ENCODE peak calls at places on chromosomes 13 and 19, in five cellular contexts. One of them, this sample, is unnamed.

GRCh38 chr13:82719987-82720386 is 1162.3 kb downstream of the SLITRK1 start:
- DNase-seq in endodermal cell: no peak
- DNase-seq in foreskin fibroblast: no peak
- DNase-seq in cardiac fibroblast: no peak
- DNase-seq in fibroblast of pulmonary artery: no peak
- DNase-seq in this sample: no peak

GRCh38 chr19:7692417-7693088 is 9.4 kb downstream of the FCER2 start:
- DNase-seq in endodermal cell: no peak
- DNase-seq in foreskin fibroblast: no peak
- DNase-seq in cardiac fibroblast: no peak
- DNase-seq in fibroblast of pulmonary artery: no peak
- DNase-seq in this sample: no peak

GRCh38 chr13:107459430-107459829 is 755.9 kb downstream of the LIG4 start:
- DNase-seq in endodermal cell: no peak
- DNase-seq in foreskin fibroblast: no peak
- DNase-seq in cardiac fibroblast: peak
- DNase-seq in fibroblast of pulmonary artery: peak
- DNase-seq in this sample: no peak

GRCh38 chr13:26133286-26133685 is 81.5 kb upstream of the SHISA2 start:
- DNase-seq in endodermal cell: no peak
- DNase-seq in foreskin fibroblast: no peak
- DNase-seq in cardiac fibroblast: peak
- DNase-seq in fibroblast of pulmonary artery: peak
- DNase-seq in this sample: no peak

GRCh38 chr13:91498298-91498697 is 99.9 kb downstream of the GPC5 start:
- DNase-seq in endodermal cell: no peak
- DNase-seq in foreskin fibroblast: no peak
- DNase-seq in cardiac fibroblast: no peak
- DNase-seq in fibroblast of pulmonary artery: no peak
- DNase-seq in this sample: no peak

GRCh38 chr13:34076943-34077703 is 259.2 kb downstream of the RFC3 start:
- DNase-seq in endodermal cell: no peak
- DNase-seq in foreskin fibroblast: peak
- DNase-seq in cardiac fibroblast: peak
- DNase-seq in fibroblast of pulmonary artery: peak
- DNase-seq in this sample: peak

GRCh38 chr19:18306903-18307681 is 15.8 kb downstream of the LSM4 start:
- DNase-seq in endodermal cell: peak
- DNase-seq in foreskin fibroblast: no peak
- DNase-seq in cardiac fibroblast: no peak
- DNase-seq in fibroblast of pulmonary artery: no peak
- DNase-seq in this sample: no peak

GRCh38 chr13:57624565-57625435 is 6.7 kb upstream of the PCDH17 start:
- DNase-seq in endodermal cell: peak
- DNase-seq in foreskin fibroblast: no peak
- DNase-seq in cardiac fibroblast: peak
- DNase-seq in fibroblast of pulmonary artery: peak
- DNase-seq in this sample: peak

GRCh38 chr13:49323344-49323743 is 75.6 kb downstream of the CDADC1 start:
- DNase-seq in endodermal cell: no peak
- DNase-seq in foreskin fibroblast: no peak
- DNase-seq in cardiac fibroblast: no peak
- DNase-seq in fibroblast of pulmonary artery: no peak
- DNase-seq in this sample: no peak

GRCh38 chr19:3132971-3133792 is 2.7 kb upstream of the GNA15 start:
- DNase-seq in endodermal cell: peak
- DNase-seq in foreskin fibroblast: peak
- DNase-seq in cardiac fibroblast: peak
- DNase-seq in fibroblast of pulmonary artery: peak
- DNase-seq in this sample: no peak

GRCh38 chr13:110017379-110017778 is 231.0 kb upstream of the IRS2 start:
- DNase-seq in endodermal cell: peak
- DNase-seq in foreskin fibroblast: peak
- DNase-seq in cardiac fibroblast: peak
- DNase-seq in fibroblast of pulmonary artery: peak
- DNase-seq in this sample: peak

GRCh38 chr19:6229951-6230712 is 49.6 kb downstream of the MLLT1 start:
- DNase-seq in endodermal cell: no peak
- DNase-seq in foreskin fibroblast: no peak
- DNase-seq in cardiac fibroblast: no peak
- DNase-seq in fibroblast of pulmonary artery: no peak
- DNase-seq in this sample: no peak

GRCh38 chr13:47463726-47464125 is 537.3 kb downstream of the SUCLA2 start:
- DNase-seq in endodermal cell: peak
- DNase-seq in foreskin fibroblast: no peak
- DNase-seq in cardiac fibroblast: peak
- DNase-seq in fibroblast of pulmonary artery: peak
- DNase-seq in this sample: peak

GRCh38 chr19:2594319-2594718 is 108.2 kb downstream of the GNG7 start:
- DNase-seq in endodermal cell: no peak
- DNase-seq in foreskin fibroblast: no peak
- DNase-seq in cardiac fibroblast: no peak
- DNase-seq in fibroblast of pulmonary artery: no peak
- DNase-seq in this sample: no peak

GRCh38 chr13:21800847-21801616 is 130.2 kb downstream of the FGF9 start:
- DNase-seq in endodermal cell: no peak
- DNase-seq in foreskin fibroblast: no peak
- DNase-seq in cardiac fibroblast: no peak
- DNase-seq in fibroblast of pulmonary artery: no peak
- DNase-seq in this sample: no peak

GRCh38 chr19:36113895-36114762 is 546 bp downstream of the POLR2I start:
- DNase-seq in endodermal cell: peak
- DNase-seq in foreskin fibroblast: peak
- DNase-seq in cardiac fibroblast: peak
- DNase-seq in fibroblast of pulmonary artery: peak
- DNase-seq in this sample: peak

GRCh38 chr19:2766594-2767372 is 16.3 kb downstream of the SGTA start:
- DNase-seq in endodermal cell: no peak
- DNase-seq in foreskin fibroblast: no peak
- DNase-seq in cardiac fibroblast: no peak
- DNase-seq in fibroblast of pulmonary artery: no peak
- DNase-seq in this sample: no peak

GRCh38 chr19:4524808-4525562 is 6.7 kb upstream of the PLIN4 start:
- DNase-seq in endodermal cell: peak
- DNase-seq in foreskin fibroblast: no peak
- DNase-seq in cardiac fibroblast: peak
- DNase-seq in fibroblast of pulmonary artery: peak
- DNase-seq in this sample: peak

GRCh38 chr19:944171-944567 is 18.3 kb downstream of the ARID3A start:
- DNase-seq in endodermal cell: no peak
- DNase-seq in foreskin fibroblast: no peak
- DNase-seq in cardiac fibroblast: peak
- DNase-seq in fibroblast of pulmonary artery: peak
- DNase-seq in this sample: no peak

GRCh38 chr19:6739884-6740588 is 556 bp downstream of the TRIP10 start:
- DNase-seq in endodermal cell: peak
- DNase-seq in foreskin fibroblast: no peak
- DNase-seq in cardiac fibroblast: no peak
- DNase-seq in fibroblast of pulmonary artery: no peak
- DNase-seq in this sample: peak

GRCh38 chr13:37869756-37870488 is at the start of gene TRPC4:
- DNase-seq in endodermal cell: peak
- DNase-seq in foreskin fibroblast: peak
- DNase-seq in cardiac fibroblast: peak
- DNase-seq in fibroblast of pulmonary artery: peak
- DNase-seq in this sample: peak

GRCh38 chr13:98313938-98314292 is 136.8 kb upstream of the RNF113B start:
- DNase-seq in endodermal cell: no peak
- DNase-seq in foreskin fibroblast: no peak
- DNase-seq in cardiac fibroblast: no peak
- DNase-seq in fibroblast of pulmonary artery: no peak
- DNase-seq in this sample: no peak

GRCh38 chr19:13796301-13797057 is 1.2 kb downstream of the ZSWIM4 start:
- DNase-seq in endodermal cell: peak
- DNase-seq in foreskin fibroblast: peak
- DNase-seq in cardiac fibroblast: peak
- DNase-seq in fibroblast of pulmonary artery: peak
- DNase-seq in this sample: peak
- TF ChIP-seq CTCF in endodermal cell: no peak
- TF ChIP-seq CTCF in foreskin fibroblast: peak
- TF ChIP-seq CTCF in cardiac fibroblast: peak
- TF ChIP-seq CTCF in fibroblast of pulmonary artery: peak
- TF ChIP-seq CTCF in this sample: peak

GRCh38 chr19:32104465-32105235 is 240.8 kb upstream of the ZNF507 start:
- DNase-seq in endodermal cell: no peak
- DNase-seq in foreskin fibroblast: no peak
- DNase-seq in cardiac fibroblast: no peak
- DNase-seq in fibroblast of pulmonary artery: no peak
- DNase-seq in this sample: peak
- TF ChIP-seq CTCF in endodermal cell: peak
- TF ChIP-seq CTCF in foreskin fibroblast: no peak
- TF ChIP-seq CTCF in cardiac fibroblast: no peak
- TF ChIP-seq CTCF in fibroblast of pulmonary artery: no peak
- TF ChIP-seq CTCF in this sample: no peak

DNA sequence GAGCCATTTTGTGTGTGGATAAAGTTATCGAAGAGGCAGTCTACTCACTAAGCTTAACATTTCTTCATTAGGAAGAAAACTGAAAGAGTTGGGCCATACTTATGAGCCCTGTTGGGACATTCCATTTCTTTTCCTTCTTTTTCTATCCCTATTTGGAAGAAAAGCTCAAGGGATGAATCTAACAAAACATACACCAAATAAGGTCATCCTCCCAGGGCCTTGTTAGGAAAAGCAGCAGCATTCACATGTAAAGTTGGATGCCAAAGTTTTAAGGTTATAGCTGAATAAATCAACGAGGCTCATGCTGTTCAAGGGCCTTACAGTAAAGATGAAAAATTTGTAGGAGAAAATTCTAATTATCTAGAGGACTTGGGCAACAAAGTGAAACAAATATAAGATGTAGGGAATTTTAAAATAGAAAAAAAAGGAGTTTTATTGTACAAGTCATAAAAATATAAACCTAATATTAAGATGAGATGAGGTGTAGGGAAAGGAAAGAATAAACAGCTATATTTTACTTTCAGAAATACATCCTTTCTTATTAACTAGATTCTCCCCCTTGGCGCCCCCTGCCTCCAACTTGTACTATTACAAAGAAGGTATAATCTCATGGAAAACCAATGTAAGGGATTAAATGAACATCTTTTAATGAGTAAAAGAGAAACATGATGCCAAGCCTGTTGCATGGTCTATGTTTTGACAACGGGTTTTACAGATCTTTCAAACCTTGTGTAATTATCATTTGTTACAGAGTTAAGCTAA is 160.4 kb downstream of the PCDH20 start:
- DNase-seq in endodermal cell: peak
- DNase-seq in foreskin fibroblast: no peak
- DNase-seq in cardiac fibroblast: peak
- DNase-seq in fibroblast of pulmonary artery: peak
- DNase-seq in this sample: peak
- TF ChIP-seq CTCF in endodermal cell: peak
- TF ChIP-seq CTCF in foreskin fibroblast: no peak
- TF ChIP-seq CTCF in cardiac fibroblast: peak
- TF ChIP-seq CTCF in fibroblast of pulmonary artery: peak
- TF ChIP-seq CTCF in this sample: peak

GRCh38 chr19:38224014-38224862 is at the start of gene DPF1:
- DNase-seq in endodermal cell: peak
- DNase-seq in foreskin fibroblast: peak
- DNase-seq in cardiac fibroblast: peak
- DNase-seq in fibroblast of pulmonary artery: peak
- DNase-seq in this sample: peak
- TF ChIP-seq CTCF in endodermal cell: peak
- TF ChIP-seq CTCF in foreskin fibroblast: no peak
- TF ChIP-seq CTCF in cardiac fibroblast: peak
- TF ChIP-seq CTCF in fibroblast of pulmonary artery: peak
- TF ChIP-seq CTCF in this sample: peak